ENCODE peak calls at places on chromosomes 3 and 15, in ten cellular contexts. One of them, this sample, is unnamed.

GRCh38 chr15:75069301-75069925 is 46.0 kb downstream of the PPCDC start:
- DNase-seq in ELR: no peak
- DNase-seq in COLO829: no peak
- DNase-seq in foreskin fibroblast: no peak
- DNase-seq in mucosa of descending colon: no peak
- DNase-seq in endothelial cell: no peak
- DNase-seq in ovary: no peak
- DNase-seq in amygdala: no peak
- DNase-seq in SW480: no peak
- DNase-seq in activated effector memory CD4-positive, alpha-beta T cell treated with Interleukin-2 at 50 U/mL for 16 hours: no peak
- DNase-seq in this sample: no peak

GRCh38 chr3:186669378-186670084 is 3.7 kb downstream of the HRG start:
- DNase-seq in mucosa of descending colon: no peak
- DNase-seq in endothelial cell: no peak
- DNase-seq in COLO829: no peak
- DNase-seq in ovary: no peak
- DNase-seq in amygdala: no peak
- DNase-seq in activated effector memory CD4-positive, alpha-beta T cell treated with Interleukin-2 at 50 U/mL for 16 hours: no peak
- DNase-seq in ELR: peak; percentile 10
- DNase-seq in foreskin fibroblast: no peak
- DNase-seq in SW480: peak; percentile 57
- DNase-seq in this sample: no peak

GRCh38 chr15:60137711-60138396 is 133.7 kb downstream of the FOXB1 start:
- DNase-seq in foreskin fibroblast: peak; percentile 46
- DNase-seq in activated effector memory CD4-positive, alpha-beta T cell treated with Interleukin-2 at 50 U/mL for 16 hours: no peak
- DNase-seq in ovary: no peak
- DNase-seq in mucosa of descending colon: no peak
- DNase-seq in ELR: peak; percentile 83
- DNase-seq in endothelial cell: no peak
- DNase-seq in SW480: peak; percentile 82
- DNase-seq in amygdala: no peak
- DNase-seq in COLO829: peak; percentile 12
- DNase-seq in this sample: no peak

GRCh38 chr3:55128201-55128870 is 200.5 kb upstream of the LRTM1 start:
- DNase-seq in amygdala: no peak
- DNase-seq in activated effector memory CD4-positive, alpha-beta T cell treated with Interleukin-2 at 50 U/mL for 16 hours: no peak
- DNase-seq in foreskin fibroblast: peak; percentile 90
- DNase-seq in endothelial cell: no peak
- DNase-seq in ovary: no peak
- DNase-seq in COLO829: no peak
- DNase-seq in mucosa of descending colon: no peak
- DNase-seq in SW480: peak; percentile 41
- DNase-seq in ELR: no peak
- DNase-seq in this sample: no peak

GRCh38 chr15:90200534-90201139 is 493 bp upstream of the SEMA4B start:
- DNase-seq in endothelial cell: no peak
- DNase-seq in mucosa of descending colon: no peak
- DNase-seq in activated effector memory CD4-positive, alpha-beta T cell treated with Interleukin-2 at 50 U/mL for 16 hours: no peak
- DNase-seq in ELR: peak; percentile 9
- DNase-seq in ovary: no peak
- DNase-seq in foreskin fibroblast: no peak
- DNase-seq in COLO829: no peak
- DNase-seq in amygdala: no peak
- DNase-seq in SW480: no peak
- DNase-seq in this sample: no peak

GRCh38 chr3:140586311-140586710 is 91.6 kb upstream of the TRIM42 start:
- DNase-seq in mucosa of descending colon: no peak
- DNase-seq in activated effector memory CD4-positive, alpha-beta T cell treated with Interleukin-2 at 50 U/mL for 16 hours: no peak
- DNase-seq in foreskin fibroblast: no peak
- DNase-seq in COLO829: no peak
- DNase-seq in amygdala: no peak
- DNase-seq in ELR: no peak
- DNase-seq in endothelial cell: no peak
- DNase-seq in ovary: no peak
- DNase-seq in SW480: no peak
- DNase-seq in this sample: no peak

GRCh38 chr3:186841637-186842036 is 873 bp upstream of the ADIPOQ start:
- DNase-seq in ELR: no peak
- DNase-seq in foreskin fibroblast: no peak
- DNase-seq in SW480: no peak
- DNase-seq in COLO829: no peak
- DNase-seq in mucosa of descending colon: no peak
- DNase-seq in activated effector memory CD4-positive, alpha-beta T cell treated with Interleukin-2 at 50 U/mL for 16 hours: no peak
- DNase-seq in ovary: no peak
- DNase-seq in endothelial cell: no peak
- DNase-seq in amygdala: no peak
- DNase-seq in this sample: no peak

GRCh38 chr15:29133791-29134190 is 135.8 kb downstream of the NSMCE3 start:
- DNase-seq in activated effector memory CD4-positive, alpha-beta T cell treated with Interleukin-2 at 50 U/mL for 16 hours: no peak
- DNase-seq in amygdala: no peak
- DNase-seq in SW480: no peak
- DNase-seq in mucosa of descending colon: no peak
- DNase-seq in ELR: no peak
- DNase-seq in ovary: no peak
- DNase-seq in COLO829: no peak
- DNase-seq in foreskin fibroblast: no peak
- DNase-seq in endothelial cell: no peak
- DNase-seq in this sample: no peak

GRCh38 chr3:50242371-50242770 is 6.4 kb downstream of the GNAI2 start:
- DNase-seq in mucosa of descending colon: no peak
- DNase-seq in endothelial cell: no peak
- DNase-seq in amygdala: no peak
- DNase-seq in ELR: no peak
- DNase-seq in foreskin fibroblast: no peak
- DNase-seq in activated effector memory CD4-positive, alpha-beta T cell treated with Interleukin-2 at 50 U/mL for 16 hours: no peak
- DNase-seq in ovary: no peak
- DNase-seq in SW480: no peak
- DNase-seq in COLO829: no peak
- DNase-seq in this sample: no peak

GRCh38 chr15:25183581-25184330 is 229.0 kb downstream of the SNRPN start:
- DNase-seq in SW480: no peak
- DNase-seq in activated effector memory CD4-positive, alpha-beta T cell treated with Interleukin-2 at 50 U/mL for 16 hours: no peak
- DNase-seq in foreskin fibroblast: no peak
- DNase-seq in COLO829: no peak
- DNase-seq in mucosa of descending colon: peak; percentile 27
- DNase-seq in amygdala: no peak
- DNase-seq in ELR: no peak
- DNase-seq in endothelial cell: no peak
- DNase-seq in ovary: no peak
- DNase-seq in this sample: no peak

GRCh38 chr3:123202451-123202850 is 708 bp downstream of the SEC22A start:
- DNase-seq in activated effector memory CD4-positive, alpha-beta T cell treated with Interleukin-2 at 50 U/mL for 16 hours: no peak
- DNase-seq in endothelial cell: peak; percentile 7
- DNase-seq in SW480: no peak
- DNase-seq in COLO829: no peak
- DNase-seq in mucosa of descending colon: no peak
- DNase-seq in ELR: peak; percentile 20
- DNase-seq in foreskin fibroblast: no peak
- DNase-seq in ovary: no peak
- DNase-seq in amygdala: no peak
- DNase-seq in this sample: no peak

GRCh38 chr15:89127054-89127702 is 38.9 kb downstream of the ABHD2 start:
- DNase-seq in foreskin fibroblast: no peak
- DNase-seq in ELR: peak; percentile 46
- DNase-seq in activated effector memory CD4-positive, alpha-beta T cell treated with Interleukin-2 at 50 U/mL for 16 hours: no peak
- DNase-seq in SW480: no peak
- DNase-seq in ovary: no peak
- DNase-seq in COLO829: no peak
- DNase-seq in amygdala: no peak
- DNase-seq in mucosa of descending colon: no peak
- DNase-seq in endothelial cell: no peak
- DNase-seq in this sample: no peak

GRCh38 chr15:84911879-84912660 is 27.6 kb downstream of the SLC28A1 start:
- DNase-seq in mucosa of descending colon: peak; percentile 72
- DNase-seq in activated effector memory CD4-positive, alpha-beta T cell treated with Interleukin-2 at 50 U/mL for 16 hours: no peak
- DNase-seq in endothelial cell: no peak
- DNase-seq in SW480: peak; percentile 56
- DNase-seq in amygdala: peak; percentile 24
- DNase-seq in COLO829: peak; percentile 95
- DNase-seq in ovary: peak; percentile 94
- DNase-seq in foreskin fibroblast: peak; percentile 97
- DNase-seq in ELR: peak; percentile 95
- DNase-seq in this sample: no peak

GRCh38 chr3:55624238-55624637 is 137.1 kb upstream of the WNT5A start:
- DNase-seq in ovary: no peak
- DNase-seq in endothelial cell: no peak
- DNase-seq in mucosa of descending colon: no peak
- DNase-seq in COLO829: no peak
- DNase-seq in amygdala: peak; percentile 14
- DNase-seq in activated effector memory CD4-positive, alpha-beta T cell treated with Interleukin-2 at 50 U/mL for 16 hours: no peak
- DNase-seq in ELR: peak; percentile 94
- DNase-seq in foreskin fibroblast: no peak
- DNase-seq in SW480: no peak
- DNase-seq in this sample: no peak